ENCODE peak calls at places on chromosomes 3 and 15, in ten cellular contexts. One of them, this sample, is unnamed.

GRCh38 chr3:188188911-188189310 is 35.0 kb downstream of the LPP start:
- DNase-seq in tibial nerve: no peak
- DNase-seq in esophagus squamous epithelium: no peak
- DNase-seq in fibroblast of lung: no peak
- DNase-seq in AG04450: no peak
- DNase-seq in GM23338: no peak
- DNase-seq in lung: no peak
- DNase-seq in heart left ventricle: no peak
- DNase-seq in adrenal gland: peak
- DNase-seq in brain microvascular endothelial cell: no peak
- DNase-seq in this sample: no peak

GRCh38 chr3:149894211-149894610 is 76.5 kb downstream of the PFN2 start:
- DNase-seq in lung: no peak
- DNase-seq in GM23338: no peak
- DNase-seq in brain microvascular endothelial cell: peak
- DNase-seq in fibroblast of lung: peak
- DNase-seq in esophagus squamous epithelium: no peak
- DNase-seq in adrenal gland: no peak
- DNase-seq in tibial nerve: no peak
- DNase-seq in heart left ventricle: no peak
- DNase-seq in AG04450: no peak
- DNase-seq in this sample: no peak

GRCh38 chr3:158709666-158710083 is 22.6 kb downstream of the RARRES1 start:
- DNase-seq in GM23338: no peak
- DNase-seq in esophagus squamous epithelium: no peak
- DNase-seq in AG04450: peak
- DNase-seq in brain microvascular endothelial cell: peak
- DNase-seq in lung: no peak
- DNase-seq in heart left ventricle: no peak
- DNase-seq in tibial nerve: no peak
- DNase-seq in adrenal gland: no peak
- DNase-seq in fibroblast of lung: peak
- DNase-seq in this sample: no peak

GRCh38 chr15:97425596-97425995 is 534.9 kb upstream of the ARRDC4 start:
- DNase-seq in AG04450: no peak
- DNase-seq in GM23338: no peak
- DNase-seq in fibroblast of lung: no peak
- DNase-seq in esophagus squamous epithelium: no peak
- DNase-seq in brain microvascular endothelial cell: peak
- DNase-seq in lung: no peak
- DNase-seq in heart left ventricle: no peak
- DNase-seq in adrenal gland: no peak
- DNase-seq in tibial nerve: no peak
- DNase-seq in this sample: no peak

GRCh38 chr15:70050970-70051369 is 46.7 kb downstream of the TLE3 start:
- DNase-seq in AG04450: no peak
- DNase-seq in fibroblast of lung: no peak
- DNase-seq in brain microvascular endothelial cell: no peak
- DNase-seq in esophagus squamous epithelium: no peak
- DNase-seq in tibial nerve: no peak
- DNase-seq in adrenal gland: no peak
- DNase-seq in GM23338: no peak
- DNase-seq in lung: no peak
- DNase-seq in heart left ventricle: no peak
- DNase-seq in this sample: no peak

GRCh38 chr15:92805080-92805708 is 94.9 kb upstream of the CHD2 start:
- DNase-seq in esophagus squamous epithelium: no peak
- DNase-seq in AG04450: no peak
- DNase-seq in heart left ventricle: no peak
- DNase-seq in adrenal gland: no peak
- DNase-seq in fibroblast of lung: no peak
- DNase-seq in lung: no peak
- DNase-seq in tibial nerve: no peak
- DNase-seq in brain microvascular endothelial cell: no peak
- DNase-seq in GM23338: no peak
- DNase-seq in this sample: no peak

GRCh38 chr3:123816673-123817207 is 67.4 kb downstream of the MYLK start:
- DNase-seq in esophagus squamous epithelium: no peak
- DNase-seq in tibial nerve: no peak
- DNase-seq in GM23338: no peak
- DNase-seq in adrenal gland: peak
- DNase-seq in brain microvascular endothelial cell: peak
- DNase-seq in AG04450: peak
- DNase-seq in lung: no peak
- DNase-seq in fibroblast of lung: peak
- DNase-seq in heart left ventricle: no peak
- DNase-seq in this sample: no peak

GRCh38 chr3:195096053-195096452 is 174.9 kb downstream of the XXYLT1 start:
- DNase-seq in heart left ventricle: no peak
- DNase-seq in brain microvascular endothelial cell: no peak
- DNase-seq in esophagus squamous epithelium: no peak
- DNase-seq in adrenal gland: no peak
- DNase-seq in lung: no peak
- DNase-seq in tibial nerve: no peak
- DNase-seq in AG04450: no peak
- DNase-seq in GM23338: no peak
- DNase-seq in fibroblast of lung: no peak
- DNase-seq in this sample: no peak

GRCh38 chr3:185737020-185737419 is 87.8 kb downstream of the IGF2BP2 start:
- DNase-seq in lung: no peak
- DNase-seq in brain microvascular endothelial cell: no peak
- DNase-seq in esophagus squamous epithelium: no peak
- DNase-seq in fibroblast of lung: peak
- DNase-seq in tibial nerve: no peak
- DNase-seq in GM23338: no peak
- DNase-seq in adrenal gland: no peak
- DNase-seq in heart left ventricle: no peak
- DNase-seq in AG04450: peak
- DNase-seq in this sample: no peak

GRCh38 chr3:58261954-58262666 is 24.5 kb downstream of the ABHD6 start:
- DNase-seq in adrenal gland: no peak
- DNase-seq in esophagus squamous epithelium: no peak
- DNase-seq in brain microvascular endothelial cell: no peak
- DNase-seq in AG04450: no peak
- DNase-seq in lung: no peak
- DNase-seq in heart left ventricle: no peak
- DNase-seq in GM23338: no peak
- DNase-seq in tibial nerve: no peak
- DNase-seq in fibroblast of lung: no peak
- DNase-seq in this sample: no peak

GRCh38 chr3:105495021-105495420 is 128.3 kb downstream of the ALCAM start:
- DNase-seq in heart left ventricle: no peak
- DNase-seq in esophagus squamous epithelium: no peak
- DNase-seq in tibial nerve: no peak
- DNase-seq in lung: no peak
- DNase-seq in brain microvascular endothelial cell: peak
- DNase-seq in GM23338: no peak
- DNase-seq in fibroblast of lung: peak
- DNase-seq in adrenal gland: no peak
- DNase-seq in AG04450: no peak
- DNase-seq in this sample: no peak

GRCh38 chr3:85821130-85821756 is 862.5 kb downstream of the CADM2 start:
- DNase-seq in heart left ventricle: no peak
- DNase-seq in GM23338: peak
- DNase-seq in esophagus squamous epithelium: no peak
- DNase-seq in tibial nerve: no peak
- DNase-seq in lung: no peak
- DNase-seq in adrenal gland: no peak
- DNase-seq in AG04450: no peak
- DNase-seq in fibroblast of lung: peak
- DNase-seq in brain microvascular endothelial cell: peak
- DNase-seq in this sample: no peak
- H3K27ac ChIP-seq in heart left ventricle: no peak
- H3K27ac ChIP-seq in GM23338: no peak
- H3K27ac ChIP-seq in esophagus squamous epithelium: no peak
- H3K27ac ChIP-seq in tibial nerve: no peak
- H3K27ac ChIP-seq in lung: no peak
- H3K27ac ChIP-seq in adrenal gland: no peak
- H3K27ac ChIP-seq in AG04450: no peak
- H3K27ac ChIP-seq in fibroblast of lung: no peak
- H3K27ac ChIP-seq in brain microvascular endothelial cell: no peak
- H3K27ac ChIP-seq in this sample: no peak

GRCh38 chr3:151044706-151045105 is 40.8 kb upstream of the MED12L start:
- DNase-seq in adrenal gland: no peak
- DNase-seq in GM23338: no peak
- DNase-seq in heart left ventricle: no peak
- DNase-seq in lung: no peak
- DNase-seq in tibial nerve: no peak
- DNase-seq in esophagus squamous epithelium: no peak
- DNase-seq in AG04450: peak
- DNase-seq in brain microvascular endothelial cell: peak
- DNase-seq in fibroblast of lung: peak
- DNase-seq in this sample: no peak

GRCh38 chr3:151052329-151052728 is 33.1 kb upstream of the MED12L start:
- DNase-seq in lung: no peak
- DNase-seq in AG04450: no peak
- DNase-seq in esophagus squamous epithelium: no peak
- DNase-seq in heart left ventricle: no peak
- DNase-seq in tibial nerve: no peak
- DNase-seq in fibroblast of lung: no peak
- DNase-seq in adrenal gland: no peak
- DNase-seq in brain microvascular endothelial cell: no peak
- DNase-seq in GM23338: no peak
- DNase-seq in this sample: no peak

GRCh38 chr3:151051533-151051932 is 33.9 kb upstream of the MED12L start:
- DNase-seq in lung: no peak
- DNase-seq in heart left ventricle: no peak
- DNase-seq in adrenal gland: no peak
- DNase-seq in fibroblast of lung: no peak
- DNase-seq in GM23338: no peak
- DNase-seq in esophagus squamous epithelium: no peak
- DNase-seq in AG04450: no peak
- DNase-seq in tibial nerve: no peak
- DNase-seq in brain microvascular endothelial cell: no peak
- DNase-seq in this sample: no peak

DNA sequence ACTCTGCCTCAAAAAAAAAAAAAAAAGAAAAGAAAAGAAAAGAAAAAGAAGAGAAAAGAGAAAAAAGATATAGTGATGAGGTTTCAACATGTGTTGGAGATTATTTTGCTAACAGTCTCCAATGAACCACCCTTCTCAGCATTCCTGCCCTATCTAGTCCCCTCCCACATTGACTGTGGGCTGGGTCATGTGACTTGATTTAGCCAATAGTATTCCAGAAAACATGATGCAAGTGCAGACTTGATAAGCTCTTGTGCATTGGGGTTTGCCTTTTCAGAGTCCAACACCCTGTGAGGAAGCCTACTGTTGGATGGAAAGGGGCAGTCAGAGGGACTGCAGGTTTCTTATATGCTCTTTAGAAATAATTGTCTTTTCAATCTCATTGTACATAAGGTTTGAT is 37.8 kb upstream of the MED12L start:
- DNase-seq in adrenal gland: no peak
- DNase-seq in esophagus squamous epithelium: no peak
- DNase-seq in heart left ventricle: no peak
- DNase-seq in brain microvascular endothelial cell: peak
- DNase-seq in GM23338: peak
- DNase-seq in tibial nerve: no peak
- DNase-seq in lung: no peak
- DNase-seq in fibroblast of lung: peak
- DNase-seq in AG04450: no peak
- DNase-seq in this sample: no peak
- H3K4me3 ChIP-seq in adrenal gland: no peak
- H3K4me3 ChIP-seq in esophagus squamous epithelium: no peak
- H3K4me3 ChIP-seq in heart left ventricle: no peak
- H3K4me3 ChIP-seq in brain microvascular endothelial cell: no peak
- H3K4me3 ChIP-seq in GM23338: no peak
- H3K4me3 ChIP-seq in tibial nerve: no peak
- H3K4me3 ChIP-seq in lung: no peak
- H3K4me3 ChIP-seq in fibroblast of lung: no peak
- H3K4me3 ChIP-seq in AG04450: no peak
- H3K4me3 ChIP-seq in this sample: no peak

GRCh38 chr3:171809513-171810277 is 588 bp downstream of the PLD1 start:
- DNase-seq in fibroblast of lung: peak
- DNase-seq in esophagus squamous epithelium: no peak
- DNase-seq in heart left ventricle: no peak
- DNase-seq in AG04450: peak
- DNase-seq in brain microvascular endothelial cell: peak
- DNase-seq in tibial nerve: peak
- DNase-seq in GM23338: peak
- DNase-seq in adrenal gland: no peak
- DNase-seq in lung: no peak
- DNase-seq in this sample: peak
- H3K27ac ChIP-seq in fibroblast of lung: peak
- H3K27ac ChIP-seq in esophagus squamous epithelium: peak
- H3K27ac ChIP-seq in heart left ventricle: peak
- H3K27ac ChIP-seq in AG04450: peak
- H3K27ac ChIP-seq in brain microvascular endothelial cell: peak
- H3K27ac ChIP-seq in tibial nerve: peak
- H3K27ac ChIP-seq in GM23338: no peak
- H3K27ac ChIP-seq in adrenal gland: peak
- H3K27ac ChIP-seq in lung: peak
- H3K27ac ChIP-seq in this sample: no peak

GRCh38 chr3:37918627-37919026 is 56.9 kb downstream of the CTDSPL start:
- DNase-seq in esophagus squamous epithelium: no peak
- DNase-seq in tibial nerve: no peak
- DNase-seq in lung: no peak
- DNase-seq in AG04450: no peak
- DNase-seq in GM23338: peak
- DNase-seq in fibroblast of lung: no peak
- DNase-seq in heart left ventricle: no peak
- DNase-seq in brain microvascular endothelial cell: no peak
- DNase-seq in adrenal gland: no peak
- DNase-seq in this sample: no peak

GRCh38 chr3:37920156-37920686 is 58.5 kb downstream of the CTDSPL start:
- DNase-seq in GM23338: no peak
- DNase-seq in fibroblast of lung: no peak
- DNase-seq in tibial nerve: no peak
- DNase-seq in adrenal gland: no peak
- DNase-seq in lung: no peak
- DNase-seq in esophagus squamous epithelium: no peak
- DNase-seq in heart left ventricle: no peak
- DNase-seq in AG04450: no peak
- DNase-seq in brain microvascular endothelial cell: no peak
- DNase-seq in this sample: no peak

GRCh38 chr3:37921025-37921424 is 59.3 kb downstream of the CTDSPL start:
- DNase-seq in heart left ventricle: no peak
- DNase-seq in esophagus squamous epithelium: no peak
- DNase-seq in GM23338: no peak
- DNase-seq in tibial nerve: no peak
- DNase-seq in fibroblast of lung: no peak
- DNase-seq in brain microvascular endothelial cell: no peak
- DNase-seq in adrenal gland: no peak
- DNase-seq in AG04450: no peak
- DNase-seq in lung: no peak
- DNase-seq in this sample: no peak

GRCh38 chr3:37913531-37913930 is 51.9 kb downstream of the CTDSPL start:
- DNase-seq in heart left ventricle: no peak
- DNase-seq in GM23338: no peak
- DNase-seq in fibroblast of lung: no peak
- DNase-seq in brain microvascular endothelial cell: no peak
- DNase-seq in tibial nerve: no peak
- DNase-seq in AG04450: no peak
- DNase-seq in adrenal gland: no peak
- DNase-seq in lung: no peak
- DNase-seq in esophagus squamous epithelium: no peak
- DNase-seq in this sample: no peak

DNA sequence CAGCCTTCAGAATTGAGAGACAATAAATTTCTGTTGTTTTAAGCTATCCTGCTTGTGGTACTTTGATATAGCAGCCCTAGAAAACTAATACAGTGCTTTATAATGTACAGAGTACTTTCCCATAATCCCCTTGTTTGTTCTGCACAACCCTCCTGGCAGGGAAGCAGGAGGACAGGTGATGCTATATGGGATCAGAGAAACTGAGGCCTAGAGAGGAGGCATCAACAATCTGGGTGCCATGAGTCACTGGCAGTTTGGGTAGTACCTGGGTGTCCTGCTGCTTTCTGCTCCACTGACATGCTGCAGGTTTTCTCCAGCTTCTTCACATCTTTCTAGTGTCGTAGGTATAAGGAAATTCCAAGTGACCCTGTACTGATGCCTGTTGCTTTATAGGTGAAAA is 55.0 kb downstream of the CTDSPL start:
- DNase-seq in esophagus squamous epithelium: no peak
- DNase-seq in tibial nerve: no peak
- DNase-seq in brain microvascular endothelial cell: no peak
- DNase-seq in lung: no peak
- DNase-seq in AG04450: no peak
- DNase-seq in adrenal gland: no peak
- DNase-seq in GM23338: no peak
- DNase-seq in heart left ventricle: no peak
- DNase-seq in fibroblast of lung: no peak
- DNase-seq in this sample: no peak
- H3K4me3 ChIP-seq in esophagus squamous epithelium: no peak
- H3K4me3 ChIP-seq in tibial nerve: no peak
- H3K4me3 ChIP-seq in brain microvascular endothelial cell: no peak
- H3K4me3 ChIP-seq in lung: no peak
- H3K4me3 ChIP-seq in AG04450: no peak
- H3K4me3 ChIP-seq in adrenal gland: no peak
- H3K4me3 ChIP-seq in GM23338: no peak
- H3K4me3 ChIP-seq in heart left ventricle: no peak
- H3K4me3 ChIP-seq in fibroblast of lung: no peak
- H3K4me3 ChIP-seq in this sample: no peak

This sample was measured in CD4-positive, alpha-beta memory T cell.